ENCODE peak calls at places on chromosomes 16 and 17, in seven cellular contexts. One of them, this sample, is unnamed.

GRCh38 chr17:68238488-68238887 is 9.4 kb upstream of the AMZ2 start:
- DNase-seq in fibroblast of pulmonary artery: no peak
- DNase-seq in dorsolateral prefrontal cortex: no peak
- DNase-seq in esophagus muscularis mucosa: no peak
- DNase-seq in foreskin fibroblast: no peak
- DNase-seq in astrocyte: no peak
- DNase-seq in endodermal cell: no peak
- DNase-seq in this sample: no peak

GRCh38 chr17:9456265-9456664 is 119.4 kb downstream of the STX8 start:
- DNase-seq in esophagus muscularis mucosa: no peak
- DNase-seq in fibroblast of pulmonary artery: no peak
- DNase-seq in astrocyte: no peak
- DNase-seq in foreskin fibroblast: no peak
- DNase-seq in endodermal cell: no peak
- DNase-seq in dorsolateral prefrontal cortex: no peak
- DNase-seq in this sample: no peak

GRCh38 chr16:50684823-50685455 is 3.8 kb upstream of the SNX20 start:
- DNase-seq in fibroblast of pulmonary artery: no peak
- DNase-seq in endodermal cell: no peak
- DNase-seq in esophagus muscularis mucosa: no peak
- DNase-seq in dorsolateral prefrontal cortex: no peak
- DNase-seq in astrocyte: no peak
- DNase-seq in foreskin fibroblast: no peak
- DNase-seq in this sample: no peak

GRCh38 chr16:8581923-8582580 is 8.3 kb downstream of the TMEM114 start:
- DNase-seq in endodermal cell: no peak
- DNase-seq in esophagus muscularis mucosa: no peak
- DNase-seq in astrocyte: no peak
- DNase-seq in dorsolateral prefrontal cortex: no peak
- DNase-seq in foreskin fibroblast: no peak
- DNase-seq in fibroblast of pulmonary artery: no peak
- DNase-seq in this sample: no peak

GRCh38 chr17:51004249-51004648 is 116.4 kb downstream of the SPAG9 start:
- DNase-seq in endodermal cell: no peak
- DNase-seq in astrocyte: no peak
- DNase-seq in esophagus muscularis mucosa: no peak
- DNase-seq in foreskin fibroblast: no peak
- DNase-seq in fibroblast of pulmonary artery: no peak
- DNase-seq in dorsolateral prefrontal cortex: no peak
- DNase-seq in this sample: no peak

GRCh38 chr17:51044964-51045363 is 75.7 kb downstream of the SPAG9 start:
- DNase-seq in fibroblast of pulmonary artery: no peak
- DNase-seq in esophagus muscularis mucosa: no peak
- DNase-seq in astrocyte: no peak
- DNase-seq in dorsolateral prefrontal cortex: peak
- DNase-seq in endodermal cell: peak
- DNase-seq in foreskin fibroblast: no peak
- DNase-seq in this sample: no peak

GRCh38 chr17:46995841-46996571 is 17.0 kb upstream of the RPRML start:
- DNase-seq in astrocyte: peak
- DNase-seq in fibroblast of pulmonary artery: peak
- DNase-seq in endodermal cell: no peak
- DNase-seq in dorsolateral prefrontal cortex: no peak
- DNase-seq in foreskin fibroblast: peak
- DNase-seq in esophagus muscularis mucosa: no peak
- DNase-seq in this sample: peak

GRCh38 chr17:69175812-69176517 is 34.3 kb upstream of the ABCA6 start:
- DNase-seq in endodermal cell: no peak
- DNase-seq in foreskin fibroblast: peak
- DNase-seq in fibroblast of pulmonary artery: peak
- DNase-seq in esophagus muscularis mucosa: no peak
- DNase-seq in dorsolateral prefrontal cortex: no peak
- DNase-seq in astrocyte: peak
- DNase-seq in this sample: peak

GRCh38 chr16:29983420-29984136 is 9.9 kb downstream of the TAOK2 start:
- DNase-seq in endodermal cell: no peak
- DNase-seq in astrocyte: no peak
- DNase-seq in esophagus muscularis mucosa: no peak
- DNase-seq in fibroblast of pulmonary artery: no peak
- DNase-seq in dorsolateral prefrontal cortex: no peak
- DNase-seq in foreskin fibroblast: no peak
- DNase-seq in this sample: no peak

GRCh38 chr17:6712058-6712853 is 913 bp downstream of the SLC13A5 start:
- DNase-seq in astrocyte: peak
- DNase-seq in fibroblast of pulmonary artery: peak
- DNase-seq in foreskin fibroblast: no peak
- DNase-seq in dorsolateral prefrontal cortex: peak
- DNase-seq in esophagus muscularis mucosa: no peak
- DNase-seq in endodermal cell: peak
- DNase-seq in this sample: no peak

GRCh38 chr16:57277586-57277985 is 6.9 kb downstream of the PLLP start:
- DNase-seq in endodermal cell: no peak
- DNase-seq in esophagus muscularis mucosa: no peak
- DNase-seq in fibroblast of pulmonary artery: peak
- DNase-seq in dorsolateral prefrontal cortex: no peak
- DNase-seq in foreskin fibroblast: peak
- DNase-seq in astrocyte: peak
- DNase-seq in this sample: no peak

GRCh38 chr17:55702150-55702549 is 20.5 kb downstream of the TMEM100 start:
- DNase-seq in endodermal cell: peak
- DNase-seq in fibroblast of pulmonary artery: no peak
- DNase-seq in dorsolateral prefrontal cortex: no peak
- DNase-seq in astrocyte: no peak
- DNase-seq in foreskin fibroblast: no peak
- DNase-seq in esophagus muscularis mucosa: no peak
- DNase-seq in this sample: no peak

GRCh38 chr17:76155988-76156661 is 15.1 kb upstream of the FOXJ1 start:
- DNase-seq in esophagus muscularis mucosa: no peak
- DNase-seq in astrocyte: no peak
- DNase-seq in foreskin fibroblast: no peak
- DNase-seq in endodermal cell: peak
- DNase-seq in dorsolateral prefrontal cortex: peak
- DNase-seq in fibroblast of pulmonary artery: no peak
- DNase-seq in this sample: no peak

GRCh38 chr16:83744521-83744981 is 63.2 kb upstream of the HSBP1 start:
- DNase-seq in fibroblast of pulmonary artery: no peak
- DNase-seq in dorsolateral prefrontal cortex: peak
- DNase-seq in foreskin fibroblast: peak
- DNase-seq in esophagus muscularis mucosa: no peak
- DNase-seq in endodermal cell: peak
- DNase-seq in astrocyte: no peak
- DNase-seq in this sample: no peak

GRCh38 chr17:78342438-78343098 is 17.3 kb downstream of the SOCS3 start:
- DNase-seq in esophagus muscularis mucosa: no peak
- DNase-seq in fibroblast of pulmonary artery: peak
- DNase-seq in dorsolateral prefrontal cortex: no peak
- DNase-seq in endodermal cell: peak
- DNase-seq in foreskin fibroblast: peak
- DNase-seq in astrocyte: peak
- DNase-seq in this sample: no peak

GRCh38 chr17:57657211-57657610 is 87.9 kb downstream of the CCDC182 start:
- DNase-seq in dorsolateral prefrontal cortex: no peak
- DNase-seq in esophagus muscularis mucosa: no peak
- DNase-seq in astrocyte: no peak
- DNase-seq in fibroblast of pulmonary artery: no peak
- DNase-seq in foreskin fibroblast: no peak
- DNase-seq in endodermal cell: no peak
- DNase-seq in this sample: no peak

GRCh38 chr17:50421308-50422031 is 4.5 kb upstream of the ACSF2 start:
- DNase-seq in esophagus muscularis mucosa: no peak
- DNase-seq in endodermal cell: no peak
- DNase-seq in astrocyte: no peak
- DNase-seq in foreskin fibroblast: no peak
- DNase-seq in dorsolateral prefrontal cortex: no peak
- DNase-seq in fibroblast of pulmonary artery: peak
- DNase-seq in this sample: no peak

GRCh38 chr17:47621293-47622178 is 28.2 kb upstream of the KPNB1 start:
- DNase-seq in foreskin fibroblast: peak
- DNase-seq in dorsolateral prefrontal cortex: peak
- DNase-seq in fibroblast of pulmonary artery: peak
- DNase-seq in endodermal cell: peak
- DNase-seq in esophagus muscularis mucosa: no peak
- DNase-seq in astrocyte: peak
- DNase-seq in this sample: peak

GRCh38 chr17:50634123-50634914 is at the start of gene ABCC3:
- DNase-seq in endodermal cell: no peak
- DNase-seq in foreskin fibroblast: peak
- DNase-seq in dorsolateral prefrontal cortex: no peak
- DNase-seq in fibroblast of pulmonary artery: peak
- DNase-seq in astrocyte: peak
- DNase-seq in esophagus muscularis mucosa: no peak
- DNase-seq in this sample: peak

GRCh38 chr16:46573008-46573833 is 48.0 kb downstream of the SHCBP1 start:
- DNase-seq in esophagus muscularis mucosa: no peak
- DNase-seq in endodermal cell: peak
- DNase-seq in foreskin fibroblast: peak
- DNase-seq in dorsolateral prefrontal cortex: no peak
- DNase-seq in astrocyte: peak
- DNase-seq in fibroblast of pulmonary artery: peak
- DNase-seq in this sample: no peak

GRCh38 chr16:68096491-68096890 is 11.3 kb downstream of the NFATC3 start:
- DNase-seq in fibroblast of pulmonary artery: no peak
- DNase-seq in foreskin fibroblast: no peak
- DNase-seq in endodermal cell: no peak
- DNase-seq in esophagus muscularis mucosa: no peak
- DNase-seq in astrocyte: no peak
- DNase-seq in dorsolateral prefrontal cortex: no peak
- DNase-seq in this sample: no peak

GRCh38 chr16:68097088-68097487 is 11.9 kb downstream of the NFATC3 start:
- DNase-seq in astrocyte: no peak
- DNase-seq in endodermal cell: no peak
- DNase-seq in foreskin fibroblast: no peak
- DNase-seq in dorsolateral prefrontal cortex: no peak
- DNase-seq in fibroblast of pulmonary artery: no peak
- DNase-seq in esophagus muscularis mucosa: no peak
- DNase-seq in this sample: no peak

GRCh38 chr16:68091604-68092261 is 6.6 kb downstream of the NFATC3 start:
- DNase-seq in astrocyte: peak
- DNase-seq in dorsolateral prefrontal cortex: no peak
- DNase-seq in foreskin fibroblast: peak
- DNase-seq in esophagus muscularis mucosa: no peak
- DNase-seq in endodermal cell: no peak
- DNase-seq in fibroblast of pulmonary artery: peak
- DNase-seq in this sample: no peak

GRCh38 chr16:68093816-68094613 is 8.8 kb downstream of the NFATC3 start:
- DNase-seq in foreskin fibroblast: peak
- DNase-seq in dorsolateral prefrontal cortex: no peak
- DNase-seq in endodermal cell: no peak
- DNase-seq in fibroblast of pulmonary artery: peak
- DNase-seq in astrocyte: peak
- DNase-seq in esophagus muscularis mucosa: no peak
- DNase-seq in this sample: no peak

DNA sequence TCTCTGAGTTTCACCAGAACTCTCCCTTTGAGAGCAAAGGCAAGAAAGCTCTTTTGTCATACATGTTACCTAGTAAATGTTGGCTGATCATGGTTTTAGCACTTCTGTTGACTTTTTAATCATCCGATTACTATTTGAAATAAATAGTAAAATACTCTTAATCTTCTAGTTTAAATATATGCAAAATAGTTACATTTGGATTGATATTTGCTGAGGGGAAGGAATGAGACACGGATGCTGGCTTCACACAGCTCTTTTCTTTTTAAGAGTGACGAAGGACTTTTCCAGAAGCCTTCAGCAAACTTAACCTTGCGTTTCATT is 9.4 kb downstream of the NFATC3 start:
- DNase-seq in astrocyte: no peak
- DNase-seq in foreskin fibroblast: no peak
- DNase-seq in esophagus muscularis mucosa: no peak
- DNase-seq in dorsolateral prefrontal cortex: no peak
- DNase-seq in fibroblast of pulmonary artery: no peak
- DNase-seq in endodermal cell: no peak
- DNase-seq in this sample: no peak
- TF ChIP-seq CTCF in astrocyte: no peak
- TF ChIP-seq CTCF in foreskin fibroblast: no peak
- TF ChIP-seq CTCF in esophagus muscularis mucosa: no peak
- TF ChIP-seq CTCF in dorsolateral prefrontal cortex: no peak
- TF ChIP-seq CTCF in fibroblast of pulmonary artery: no peak
- TF ChIP-seq CTCF in endodermal cell: peak
- TF ChIP-seq CTCF in this sample: no peak

DNA sequence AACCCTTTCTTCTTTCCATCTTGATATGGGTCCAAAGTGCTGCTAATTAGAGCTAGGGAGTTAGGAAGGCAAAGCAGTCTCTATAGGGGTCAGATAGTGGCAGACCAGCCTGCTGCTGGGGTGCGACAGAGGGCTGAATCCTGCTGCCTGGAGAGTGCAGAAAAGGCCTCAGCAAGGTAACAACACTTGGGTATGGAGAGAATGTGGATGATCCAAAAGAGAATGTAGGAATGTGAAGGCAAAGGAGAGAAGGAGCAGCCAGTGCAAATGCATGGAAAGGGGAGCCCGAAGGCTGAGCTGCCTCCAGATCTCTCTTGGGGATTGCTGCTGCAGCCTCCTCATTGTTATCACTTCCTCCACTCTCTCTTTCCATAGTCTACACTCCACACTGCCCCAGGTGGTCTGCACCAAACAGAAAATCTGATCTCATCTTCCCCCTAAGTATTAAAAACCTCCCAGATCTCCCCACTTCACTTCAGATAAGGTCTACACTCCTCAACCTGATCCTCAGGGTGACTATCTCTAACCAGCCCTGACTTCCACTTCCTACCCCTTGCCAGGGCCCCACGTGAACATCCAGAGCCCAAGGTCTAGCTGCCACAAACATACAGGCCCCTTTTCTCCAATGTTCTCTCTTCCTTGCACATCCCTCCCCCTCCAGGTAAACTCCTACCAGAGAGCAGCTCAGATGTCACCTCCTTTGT is 28.8 kb downstream of the TOM1L2 start:
- DNase-seq in esophagus muscularis mucosa: no peak
- DNase-seq in endodermal cell: peak
- DNase-seq in dorsolateral prefrontal cortex: no peak
- DNase-seq in foreskin fibroblast: no peak
- DNase-seq in fibroblast of pulmonary artery: no peak
- DNase-seq in astrocyte: no peak
- DNase-seq in this sample: no peak
- H3K4me3 ChIP-seq in esophagus muscularis mucosa: no peak
- H3K4me3 ChIP-seq in endodermal cell: peak
- H3K4me3 ChIP-seq in dorsolateral prefrontal cortex: no peak
- H3K4me3 ChIP-seq in foreskin fibroblast: no peak
- H3K4me3 ChIP-seq in fibroblast of pulmonary artery: no peak
- H3K4me3 ChIP-seq in astrocyte: peak
- H3K4me3 ChIP-seq in this sample: no peak

DNA sequence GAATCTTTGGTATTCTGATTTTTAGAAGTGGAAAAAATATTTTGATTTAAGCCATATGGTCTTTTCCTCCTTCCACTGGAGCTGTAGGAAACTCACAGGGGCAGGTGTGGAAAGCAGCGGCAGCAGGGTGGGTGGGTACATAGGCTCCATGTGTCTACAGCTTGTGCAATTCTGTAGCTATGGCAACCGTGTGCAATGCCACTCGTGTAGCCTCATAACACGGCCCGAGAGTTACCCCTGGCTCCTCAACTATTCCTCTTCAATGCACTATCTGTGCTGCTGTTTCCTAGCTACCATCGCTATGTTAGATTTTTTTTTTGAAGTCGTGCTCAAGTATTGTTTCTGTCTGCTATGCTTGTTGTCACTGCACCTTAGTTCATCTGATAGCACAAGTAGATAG is 32.0 kb upstream of the TANC2 start:
- DNase-seq in dorsolateral prefrontal cortex: no peak
- DNase-seq in endodermal cell: no peak
- DNase-seq in esophagus muscularis mucosa: no peak
- DNase-seq in foreskin fibroblast: no peak
- DNase-seq in fibroblast of pulmonary artery: peak
- DNase-seq in astrocyte: peak
- DNase-seq in this sample: no peak
- TF ChIP-seq CTCF in dorsolateral prefrontal cortex: no peak
- TF ChIP-seq CTCF in endodermal cell: no peak
- TF ChIP-seq CTCF in esophagus muscularis mucosa: no peak
- TF ChIP-seq CTCF in foreskin fibroblast: no peak
- TF ChIP-seq CTCF in fibroblast of pulmonary artery: no peak
- TF ChIP-seq CTCF in astrocyte: no peak
- TF ChIP-seq CTCF in this sample: no peak

GRCh38 chr16:10558746-10559641 is 21.4 kb downstream of the EMP2 start:
- DNase-seq in foreskin fibroblast: peak
- DNase-seq in esophagus muscularis mucosa: no peak
- DNase-seq in astrocyte: peak
- DNase-seq in endodermal cell: no peak
- DNase-seq in fibroblast of pulmonary artery: peak
- DNase-seq in dorsolateral prefrontal cortex: peak
- DNase-seq in this sample: no peak
- H3K4me3 ChIP-seq in foreskin fibroblast: peak
- H3K4me3 ChIP-seq in esophagus muscularis mucosa: peak
- H3K4me3 ChIP-seq in astrocyte: no peak
- H3K4me3 ChIP-seq in endodermal cell: no peak
- H3K4me3 ChIP-seq in fibroblast of pulmonary artery: no peak
- H3K4me3 ChIP-seq in dorsolateral prefrontal cortex: no peak
- H3K4me3 ChIP-seq in this sample: peak

This sample was measured in AG09309.